ENCODE peak calls at places on chromosomes 11 and 22, in six cellular contexts. N, D, I, F, G and P are unnamed samples.

GRCh38 chr22:37353839-37354238 is 71.5 kb downstream of the CYTH4 start:
- DNase-seq in G (no peak), D (no peak), F (no peak), N (no peak), I (no peak), P (no peak)

GRCh38 chr11:78763664-78764063 is 189.0 kb upstream of the NARS2 start:
- DNase-seq in D (no peak), G (no peak), F (no peak), I (no peak), N (no peak), P (no peak)

GRCh38 chr22:40156001-40156516 is 21.7 kb upstream of the TNRC6B start:
- DNase-seq in I (no peak), F (peak), N (no peak), G (peak), D (peak), P (no peak)

GRCh38 chr11:93908689-93909088 is 58.3 kb upstream of the VSTM5 start:
- DNase-seq in N (no peak), I (no peak), G (no peak), F (no peak), D (no peak), P (no peak)

GRCh38 chr11:78063440-78064181 is at the start of gene THRSP:
- DNase-seq in G (no peak), D (no peak), N (no peak), I (no peak), F (no peak), P (no peak)

GRCh38 chr22:42511401-42511891 is 8.2 kb downstream of the RRP7A start:
- DNase-seq in D (no peak), I (no peak), F (no peak), N (no peak), G (no peak), P (no peak)

GRCh38 chr22:23431337-23432072 is 148.6 kb downstream of the IGLL1 start:
- DNase-seq in N (no peak), D (peak), F (peak), G (no peak), I (no peak), P (no peak)

GRCh38 chr11:35548925-35549561 is 23.6 kb upstream of the PAMR1 start:
- DNase-seq in F (no peak), I (no peak), D (no peak), G (no peak), N (no peak), P (no peak)

GRCh38 chr11:20274031-20274430 is 89.5 kb upstream of the HTATIP2 start:
- DNase-seq in N (no peak), F (no peak), D (no peak), G (no peak), I (no peak), P (no peak)

GRCh38 chr11:118202599-118203422 is 22.0 kb downstream of the JAML start:
- DNase-seq in N (no peak), G (no peak), F (no peak), D (peak), I (no peak), P (no peak)

GRCh38 chr22:44173154-44173553 is 7.6 kb upstream of the PARVG start:
- DNase-seq in D (no peak), G (no peak), F (no peak), N (no peak), I (no peak), P (no peak)

DNA sequence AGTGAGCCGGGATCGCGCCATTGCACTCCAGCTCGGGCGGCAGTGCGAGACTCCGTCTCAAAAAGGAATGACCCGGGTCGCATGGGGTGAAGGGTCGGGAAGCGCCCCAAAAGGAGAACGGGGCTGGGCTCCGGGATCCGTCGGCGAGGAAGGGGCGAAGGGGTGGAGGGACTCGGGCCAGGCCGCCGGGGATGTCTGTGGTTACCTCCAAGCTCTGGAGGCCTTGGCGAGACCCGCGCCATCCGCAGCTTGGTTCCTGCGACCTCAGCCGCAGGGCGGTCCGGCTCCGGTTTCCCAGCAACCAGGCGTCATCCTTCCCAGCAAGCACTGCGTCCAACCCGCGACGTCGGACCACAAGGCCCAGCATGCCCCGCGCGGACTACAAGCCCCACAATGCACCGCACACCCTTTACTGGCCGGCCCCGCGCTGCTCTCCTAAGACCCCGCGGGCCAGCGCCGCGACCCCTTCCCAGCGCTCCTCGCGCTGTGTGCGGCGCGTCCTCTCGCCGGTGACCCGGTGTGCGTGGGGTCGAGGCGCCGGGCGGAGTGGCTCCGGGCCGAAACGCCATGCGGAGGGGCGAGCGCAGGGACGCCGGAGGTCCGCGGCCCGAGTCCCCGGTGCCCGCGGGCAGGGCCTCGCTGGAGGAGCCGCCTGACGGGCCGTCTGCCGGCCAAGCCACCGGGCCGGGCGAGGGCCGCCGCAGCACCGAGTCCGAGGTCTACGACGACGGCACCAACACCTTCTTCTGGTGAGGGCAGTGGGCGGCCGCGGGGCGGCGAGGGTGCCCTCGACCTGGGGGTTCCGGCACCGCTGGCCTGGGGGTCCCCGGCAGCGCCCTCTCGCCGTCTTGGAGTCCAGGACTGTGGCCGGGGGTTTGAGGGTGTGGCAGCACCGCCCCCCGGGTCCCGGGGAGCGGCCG is at the start of gene PTDSS2:
- DNase-seq in G (peak), I (peak), N (peak), D (peak), F (peak), P (peak)
- TF ChIP-seq POLR2A in G (peak), I (peak), N (peak), D (peak), F (peak), P (peak)

GRCh38 chr11:69644071-69644961 is 3.4 kb downstream of the CCND1 start:
- DNase-seq in I (no peak), F (peak), G (no peak), D (peak), N (no peak), P (no peak)
- TF ChIP-seq TAF1 in I (no peak), F (no peak), G (no peak), D (no peak), N (no peak), P (no peak)

GRCh38 chr22:28792491-28793383 is 7.6 kb downstream of the XBP1 start:
- DNase-seq in D (no peak), F (no peak), N (no peak), I (no peak), G (no peak), P (no peak)

GRCh38 chr22:28795932-28796856 is 4.2 kb downstream of the XBP1 start:
- DNase-seq in F (no peak), N (no peak), G (no peak), D (no peak), I (no peak), P (no peak)

GRCh38 chr22:28791841-28792490 is 8.4 kb downstream of the XBP1 start:
- DNase-seq in I (peak), G (no peak), N (no peak), D (no peak), F (no peak), P (no peak)

GRCh38 chr22:28795071-28795693 is 5.2 kb downstream of the XBP1 start:
- DNase-seq in F (no peak), G (no peak), N (no peak), D (no peak), I (no peak), P (no peak)

DNA sequence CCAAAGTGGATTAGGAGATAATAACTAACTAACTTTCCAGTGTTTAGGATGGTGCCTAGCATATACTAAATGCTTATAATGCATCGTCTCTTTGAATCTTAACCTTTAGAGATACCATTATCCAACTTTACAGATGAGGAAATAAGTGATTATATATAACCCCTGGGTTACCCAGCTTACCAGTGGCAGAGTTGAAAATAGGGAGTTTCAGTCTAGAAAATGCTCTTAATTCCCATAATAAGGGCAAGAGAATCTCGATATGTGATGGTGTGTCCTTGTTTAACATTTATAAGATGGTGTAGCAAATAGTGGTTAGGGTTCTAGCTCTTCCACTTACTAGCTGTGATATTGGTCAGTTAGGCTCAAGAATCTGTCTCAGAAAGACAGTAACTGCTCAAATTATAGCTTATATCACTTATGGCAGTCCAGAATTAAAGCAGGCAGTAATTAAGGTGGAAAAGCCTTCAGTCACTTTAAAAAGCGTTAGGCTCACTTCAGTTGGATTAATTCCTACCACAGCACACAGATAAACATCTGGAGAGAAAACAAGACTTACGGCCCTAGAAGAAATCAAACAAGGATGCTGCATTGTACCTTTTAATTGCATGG is 6.3 kb downstream of the XBP1 start:
- DNase-seq in D (no peak), N (no peak), G (no peak), I (no peak), F (no peak), P (no peak)
- TF ChIP-seq POLR2AphosphoS5 in D (peak), N (no peak), G (no peak), I (no peak), F (peak), P (no peak)

GRCh38 chr11:122655527-122656072 is at the start of gene UBASH3B:
- DNase-seq in G (no peak), I (no peak), F (peak), N (peak), D (peak), P (peak)
- TF ChIP-seq POLR2A in G (no peak), I (no peak), F (no peak), N (no peak), D (peak), P (no peak)

GRCh38 chr11:111632798-111633197 is 30.5 kb downstream of the SIK2 start:
- DNase-seq in I (no peak), G (no peak), F (no peak), D (no peak), N (no peak), P (no peak)
- TF ChIP-seq TAF1 in I (no peak), G (no peak), F (no peak), D (no peak), N (no peak), P (no peak)

GRCh38 chr11:11167806-11168205 is 185.2 kb downstream of the CSNK2A3 start:
- DNase-seq in D (no peak), I (no peak), F (no peak), G (no peak), N (no peak), P (no peak)

GRCh38 chr11:11163256-11163655 is 189.8 kb downstream of the CSNK2A3 start:
- DNase-seq in I (no peak), N (no peak), F (peak), G (no peak), D (peak), P (no peak)

DNA sequence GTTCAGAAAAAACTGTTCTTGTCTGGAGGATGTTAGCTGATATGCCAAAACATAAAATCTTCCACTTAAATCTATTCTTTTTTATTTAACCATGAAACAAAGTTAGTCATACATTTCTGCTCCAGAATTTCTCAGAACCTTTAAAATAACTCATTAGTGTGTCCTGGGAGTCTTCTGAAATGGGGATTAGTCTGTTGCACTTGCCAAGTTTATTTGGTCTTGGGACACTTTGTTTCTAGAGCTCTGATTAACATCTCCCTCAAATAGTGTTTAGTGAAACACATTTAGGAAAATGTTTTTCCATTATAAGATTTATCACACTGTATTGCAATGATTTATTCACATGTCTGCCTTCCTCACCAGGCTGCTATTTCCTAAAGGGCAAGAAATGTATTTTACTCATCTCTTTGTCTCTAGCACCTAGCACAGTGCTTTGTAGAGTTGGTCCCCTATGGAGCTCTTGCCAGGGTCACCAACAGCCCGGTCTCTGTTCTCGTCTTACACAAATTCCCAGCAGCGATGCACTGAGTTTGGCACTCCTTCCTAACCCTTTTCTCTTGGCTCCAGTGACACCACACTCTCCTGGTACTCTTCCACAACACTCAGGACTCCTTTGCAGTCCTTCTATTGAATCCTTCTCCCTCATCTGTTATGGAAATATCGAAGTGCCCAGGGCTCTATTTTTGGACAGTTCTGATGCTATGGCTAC is 189.2 kb downstream of the CSNK2A3 start:
- DNase-seq in F (no peak), I (no peak), G (no peak), D (no peak), N (no peak), P (no peak)
- TF ChIP-seq POLR2AphosphoS5 in F (no peak), I (no peak), G (no peak), D (no peak), N (no peak), P (no peak)

DNA sequence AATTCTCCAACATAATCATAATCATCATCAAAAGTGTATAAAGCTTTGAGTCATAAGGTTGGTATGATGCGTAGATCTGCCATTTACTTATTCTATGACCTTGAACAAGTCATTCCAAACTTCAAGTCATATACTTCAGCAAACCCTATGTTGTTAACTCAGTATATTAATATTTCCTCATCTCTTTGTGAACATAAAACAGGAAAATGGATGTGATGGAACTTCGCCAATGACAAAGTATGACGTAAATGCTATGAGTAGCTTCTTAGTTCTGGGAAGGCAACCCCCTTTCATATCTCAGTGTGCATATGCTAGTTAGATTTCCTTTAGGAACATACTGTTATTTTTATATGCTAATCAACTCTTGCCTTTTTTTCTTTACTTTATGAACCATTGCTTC is 102.7 kb upstream of the ANO3 start:
- DNase-seq in D (no peak), I (no peak), F (no peak), N (no peak), G (no peak), P (no peak)
- TF ChIP-seq POLR2A in D (no peak), I (no peak), F (no peak), N (no peak), G (no peak), P (no peak)

DNA sequence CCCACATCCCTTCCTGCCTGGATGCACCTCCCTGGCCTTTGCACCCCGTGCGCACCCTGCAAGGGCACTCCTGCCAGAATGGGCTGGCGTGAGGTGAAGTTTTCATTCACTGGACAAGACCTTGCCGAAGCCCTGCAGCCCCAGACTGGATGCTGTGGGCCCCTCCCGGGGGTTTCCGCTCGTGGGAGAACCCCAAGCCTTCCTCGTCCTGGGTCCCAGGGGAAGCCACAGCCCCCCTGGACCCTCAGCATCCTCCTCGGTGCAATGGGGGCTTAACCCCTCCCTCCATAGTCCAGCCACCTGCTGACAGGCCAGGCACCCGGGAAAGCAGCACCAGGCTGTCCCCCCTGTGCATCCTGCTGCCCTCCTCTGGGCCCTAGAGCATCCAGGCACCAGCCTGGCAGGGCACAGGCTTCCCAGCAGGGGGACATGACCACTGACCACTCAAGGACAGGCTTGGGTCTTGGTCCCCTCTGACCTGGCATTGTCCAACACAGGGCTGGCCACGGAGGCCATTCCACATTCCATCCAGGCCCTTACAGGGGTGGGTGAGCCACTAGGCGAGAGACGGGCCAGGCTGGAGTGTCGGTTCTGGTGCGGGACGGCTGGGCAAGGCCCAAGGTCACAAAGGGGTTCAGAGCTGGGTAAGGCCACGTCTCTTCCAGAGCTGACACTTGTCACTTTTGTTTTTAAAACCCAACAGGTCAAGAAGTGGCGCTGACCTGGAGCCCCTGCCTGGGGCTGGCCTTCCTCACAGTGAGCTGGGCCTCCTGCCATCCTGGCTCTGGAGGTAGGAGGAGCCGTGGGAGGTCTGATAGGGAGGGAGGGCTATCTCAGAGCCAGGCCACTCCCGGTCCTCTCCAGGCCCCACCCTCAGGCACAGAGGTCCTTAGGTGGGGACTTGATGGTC is 41.5 kb upstream of the PPARA start:
- DNase-seq in G (no peak), F (peak), N (no peak), D (peak), I (no peak), P (no peak)
- TF ChIP-seq TAF1 in G (no peak), F (no peak), N (no peak), D (no peak), I (no peak), P (no peak)